ENCODE peak calls at places on chromosome X, in five cellular contexts. One of them, this sample, is unnamed.

GRCh38 chrX:84248226-84248625 is 60.2 kb upstream of the RPS6KA6 start:
- DNase-seq in K562: no peak
- DNase-seq in HepG2: no peak
- DNase-seq in GM12878: no peak
- DNase-seq in H1: no peak
- DNase-seq in this sample: no peak

GRCh38 chrX:129249563-129249962 is 273.7 kb downstream of the SMARCA1 start:
- DNase-seq in K562: no peak
- DNase-seq in HepG2: no peak
- DNase-seq in GM12878: no peak
- DNase-seq in H1: no peak
- DNase-seq in this sample: no peak

GRCh38 chrX:40154229-40154852 is 56.6 kb upstream of the BCOR start:
- DNase-seq in K562: peak; percentile 45
- DNase-seq in HepG2: peak; percentile 82
- DNase-seq in GM12878: no peak
- DNase-seq in H1: peak; percentile 46
- DNase-seq in this sample: peak; percentile 75

GRCh38 chrX:1491851-1492349 is 39.2 kb upstream of the ASMTL start:
- DNase-seq in K562: peak; percentile 78
- DNase-seq in HepG2: peak; percentile 65
- DNase-seq in GM12878: peak; percentile 87
- DNase-seq in H1: peak; percentile 86
- DNase-seq in this sample: peak; percentile 36

GRCh38 chrX:69133561-69134542 is 31.4 kb downstream of the PJA1 start:
- DNase-seq in K562: peak; percentile 53
- DNase-seq in HepG2: peak; percentile 59
- DNase-seq in GM12878: no peak
- DNase-seq in H1: peak; percentile 49
- DNase-seq in this sample: peak; percentile 68

GRCh38 chrX:19563746-19564145 is 48.4 kb upstream of the MAP3K15 start:
- DNase-seq in K562: no peak
- DNase-seq in HepG2: no peak
- DNase-seq in GM12878: no peak
- DNase-seq in H1: no peak
- DNase-seq in this sample: no peak

GRCh38 chrX:122545778-122546177 is 638.3 kb upstream of the GRIA3 start:
- DNase-seq in K562: no peak
- DNase-seq in HepG2: no peak
- DNase-seq in GM12878: no peak
- DNase-seq in H1: no peak
- DNase-seq in this sample: no peak

GRCh38 chrX:105876658-105877057 is 54.3 kb downstream of the NRK start:
- DNase-seq in K562: no peak
- DNase-seq in HepG2: peak; percentile 3
- DNase-seq in GM12878: no peak
- DNase-seq in H1: no peak
- DNase-seq in this sample: no peak

GRCh38 chrX:115533485-115533884 is 27.5 kb upstream of the PLS3 start:
- DNase-seq in K562: no peak
- DNase-seq in HepG2: no peak
- DNase-seq in GM12878: no peak
- DNase-seq in H1: no peak
- DNase-seq in this sample: no peak

GRCh38 chrX:51853251-51853650 is 40.2 kb upstream of the MAGED1 start:
- DNase-seq in K562: no peak
- DNase-seq in HepG2: no peak
- DNase-seq in GM12878: no peak
- DNase-seq in H1: no peak
- DNase-seq in this sample: no peak

DNA sequence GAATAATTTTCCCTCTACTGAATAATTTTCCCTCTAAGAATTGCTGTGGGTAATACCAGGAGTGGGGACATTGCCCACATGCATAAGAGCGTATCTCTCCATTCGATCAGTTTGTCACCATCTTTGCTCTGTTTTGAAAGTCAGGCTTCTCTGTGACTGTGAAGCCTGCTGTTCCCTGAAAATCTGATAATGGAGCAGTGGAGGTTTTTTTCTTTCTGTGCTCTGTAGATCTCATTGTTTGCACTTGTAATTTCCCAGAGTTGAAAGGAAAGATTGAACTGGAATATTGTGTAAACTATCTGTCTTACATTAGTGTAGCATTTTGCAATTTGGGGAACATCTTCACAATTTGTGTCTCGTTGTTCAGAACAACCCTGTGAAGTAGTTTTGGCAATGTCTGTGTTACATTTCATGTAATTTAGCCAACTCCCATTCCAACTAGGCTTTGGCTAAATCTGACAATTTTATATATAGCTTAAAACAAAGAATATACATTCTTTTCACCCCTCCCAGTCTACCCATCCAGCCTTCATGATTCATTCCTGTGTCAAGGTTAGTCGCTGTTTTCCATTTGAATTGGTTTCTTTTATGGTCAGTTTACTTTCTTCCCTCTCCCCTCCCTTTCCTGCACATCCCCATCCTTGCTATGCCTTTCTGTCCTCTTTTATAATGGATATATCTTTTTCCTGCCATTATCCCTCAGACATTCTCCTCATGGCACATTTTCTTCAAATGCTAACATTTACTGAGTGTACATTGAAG is 4.5 kb downstream of the ZXDB start:
- DNase-seq in K562: no peak
- DNase-seq in HepG2: peak; percentile 74
- DNase-seq in GM12878: no peak
- DNase-seq in H1: no peak
- DNase-seq in this sample: peak; percentile 40
- H3K9ac ChIP-seq in K562: no peak overlapping the region
- H3K9ac ChIP-seq in HepG2: peak overlapping the region; percentile 46
- H3K9ac ChIP-seq in GM12878: no peak overlapping the region
- H3K9ac ChIP-seq in H1: no peak overlapping the region
- H3K9ac ChIP-seq in this sample: peak overlapping the region; percentile 7

DNA sequence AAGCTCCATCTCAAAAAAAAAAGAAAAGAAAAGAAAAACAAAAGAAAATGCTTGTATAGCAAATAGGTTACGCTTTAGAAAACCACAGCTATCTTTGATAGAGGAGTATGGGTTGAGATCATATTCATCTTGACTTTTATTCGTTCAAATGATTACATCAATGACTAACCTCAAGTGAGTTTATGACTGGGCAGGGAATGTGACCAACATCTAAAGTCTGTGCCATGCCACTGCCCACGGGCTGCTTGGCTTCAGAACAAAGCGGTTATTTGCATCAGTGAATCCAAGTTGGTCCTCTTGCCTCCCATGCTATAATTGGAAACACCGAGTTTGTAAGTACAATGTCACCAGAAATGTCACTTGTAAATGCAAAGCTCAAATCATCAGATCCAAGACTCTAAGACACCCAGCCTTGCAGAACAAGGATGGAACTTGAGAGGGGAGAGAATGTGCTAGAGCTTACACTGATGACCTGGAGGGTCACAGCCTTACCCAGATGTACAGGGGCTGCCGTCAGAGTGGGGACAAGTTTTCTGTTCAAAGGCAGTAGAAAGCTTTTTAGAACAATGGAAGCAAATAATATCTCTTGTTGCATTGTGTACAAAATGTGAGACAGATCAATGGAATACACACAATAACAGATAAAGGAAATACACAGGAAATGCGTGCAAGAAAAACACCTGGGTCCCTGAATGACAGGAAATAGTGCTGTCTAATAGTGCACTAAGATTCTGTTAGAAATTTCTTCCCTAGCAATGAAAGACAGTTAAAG is 8.4 kb upstream of the OPN1LW start:
- DNase-seq in K562: no peak
- DNase-seq in HepG2: no peak
- DNase-seq in GM12878: no peak
- DNase-seq in H1: no peak
- DNase-seq in this sample: no peak
- TF ChIP-seq TAF1 in K562: no peak
- TF ChIP-seq TAF1 in HepG2: no peak
- TF ChIP-seq TAF1 in GM12878: no peak
- TF ChIP-seq TAF1 in H1: no peak
- TF ChIP-seq TAF1 in this sample: no peak

GRCh38 chrX:137896123-137896522 is 330.2 kb downstream of the ZIC3 start:
- DNase-seq in K562: no peak
- DNase-seq in HepG2: no peak
- DNase-seq in GM12878: no peak
- DNase-seq in H1: no peak
- DNase-seq in this sample: no peak

GRCh38 chrX:137891431-137891830 is 325.5 kb downstream of the ZIC3 start:
- DNase-seq in K562: no peak
- DNase-seq in HepG2: no peak
- DNase-seq in GM12878: no peak
- DNase-seq in H1: no peak
- DNase-seq in this sample: no peak
- H2AFZ ChIP-seq in K562: no peak overlapping the region
- H2AFZ ChIP-seq in HepG2: no peak overlapping the region
- H2AFZ ChIP-seq in GM12878: no peak overlapping the region
- H2AFZ ChIP-seq in H1: no peak overlapping the region
- H2AFZ ChIP-seq in this sample: no peak overlapping the region

GRCh38 chrX:103549920-103550319 is 30.6 kb upstream of the RAB40A start:
- DNase-seq in K562: no peak
- DNase-seq in HepG2: no peak
- DNase-seq in GM12878: no peak
- DNase-seq in H1: no peak
- DNase-seq in this sample: no peak

GRCh38 chrX:103554687-103555417 is 30.5 kb upstream of the TCEAL4 start:
- DNase-seq in K562: peak; percentile 13
- DNase-seq in HepG2: no peak
- DNase-seq in GM12878: no peak
- DNase-seq in H1: peak; percentile 85
- DNase-seq in this sample: peak; percentile 41

GRCh38 chrX:103552236-103552635 is 32.9 kb upstream of the RAB40A start:
- DNase-seq in K562: no peak
- DNase-seq in HepG2: peak; percentile 40
- DNase-seq in GM12878: no peak
- DNase-seq in H1: no peak
- DNase-seq in this sample: no peak

GRCh38 chrX:103550415-103551051 is 31.2 kb upstream of the RAB40A start:
- DNase-seq in K562: no peak
- DNase-seq in HepG2: no peak
- DNase-seq in GM12878: no peak
- DNase-seq in H1: no peak
- DNase-seq in this sample: no peak
- H3K9ac ChIP-seq in K562: no peak overlapping the region
- H3K9ac ChIP-seq in HepG2: no peak overlapping the region
- H3K9ac ChIP-seq in GM12878: no peak overlapping the region
- H3K9ac ChIP-seq in H1: no peak overlapping the region
- H3K9ac ChIP-seq in this sample: no peak overlapping the region

GRCh38 chrX:27380163-27380845 is 82.8 kb downstream of the PPP4R3C start:
- DNase-seq in K562: no peak
- DNase-seq in HepG2: peak; percentile 59
- DNase-seq in GM12878: no peak
- DNase-seq in H1: no peak
- DNase-seq in this sample: no peak
- TF ChIP-seq TAF1 in K562: no peak
- TF ChIP-seq TAF1 in HepG2: no peak
- TF ChIP-seq TAF1 in GM12878: no peak
- TF ChIP-seq TAF1 in H1: no peak
- TF ChIP-seq TAF1 in this sample: no peak

DNA sequence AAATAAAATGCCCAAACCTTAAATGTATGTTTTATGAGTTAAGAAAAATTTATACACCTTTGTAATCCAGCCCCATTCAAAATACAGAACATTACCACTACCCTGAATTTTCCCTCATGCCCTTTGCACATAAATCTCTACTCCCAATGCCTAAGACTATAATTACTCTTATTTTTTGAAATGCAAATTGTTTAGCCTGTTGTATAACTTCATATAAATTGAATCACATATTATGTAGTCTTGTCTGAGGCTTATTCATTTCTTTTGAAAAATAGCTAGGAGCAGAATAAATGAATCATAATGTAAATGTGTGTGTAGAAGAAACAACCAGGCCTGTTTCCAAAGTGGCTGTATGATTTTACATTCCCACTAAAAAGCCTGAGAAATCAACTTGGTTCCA is 319.8 kb downstream of the DCAF12L2 start:
- DNase-seq in K562: no peak
- DNase-seq in HepG2: no peak
- DNase-seq in GM12878: no peak
- DNase-seq in H1: no peak
- DNase-seq in this sample: no peak
- H2AFZ ChIP-seq in K562: no peak overlapping the region
- H2AFZ ChIP-seq in HepG2: no peak overlapping the region
- H2AFZ ChIP-seq in GM12878: no peak overlapping the region
- H2AFZ ChIP-seq in H1: no peak overlapping the region
- H2AFZ ChIP-seq in this sample: no peak overlapping the region

GRCh38 chrX:48466696-48467095 is 3.4 kb downstream of the SLC38A5 start:
- DNase-seq in K562: peak; percentile 50
- DNase-seq in HepG2: no peak
- DNase-seq in GM12878: no peak
- DNase-seq in H1: peak; percentile 68
- DNase-seq in this sample: peak; percentile 41

GRCh38 chrX:48465336-48465933 is 4.6 kb downstream of the SLC38A5 start:
- DNase-seq in K562: no peak
- DNase-seq in HepG2: no peak
- DNase-seq in GM12878: no peak
- DNase-seq in H1: no peak
- DNase-seq in this sample: peak; percentile 39

GRCh38 chrX:48468693-48469691 is 1.1 kb downstream of the SLC38A5 start:
- DNase-seq in K562: peak; percentile 40
- DNase-seq in HepG2: no peak
- DNase-seq in GM12878: no peak
- DNase-seq in H1: peak; percentile 61
- DNase-seq in this sample: no peak

GRCh38 chrX:48468247-48468671 is 1.8 kb downstream of the SLC38A5 start:
- DNase-seq in K562: peak; percentile 77
- DNase-seq in HepG2: no peak
- DNase-seq in GM12878: no peak
- DNase-seq in H1: no peak
- DNase-seq in this sample: no peak

DNA sequence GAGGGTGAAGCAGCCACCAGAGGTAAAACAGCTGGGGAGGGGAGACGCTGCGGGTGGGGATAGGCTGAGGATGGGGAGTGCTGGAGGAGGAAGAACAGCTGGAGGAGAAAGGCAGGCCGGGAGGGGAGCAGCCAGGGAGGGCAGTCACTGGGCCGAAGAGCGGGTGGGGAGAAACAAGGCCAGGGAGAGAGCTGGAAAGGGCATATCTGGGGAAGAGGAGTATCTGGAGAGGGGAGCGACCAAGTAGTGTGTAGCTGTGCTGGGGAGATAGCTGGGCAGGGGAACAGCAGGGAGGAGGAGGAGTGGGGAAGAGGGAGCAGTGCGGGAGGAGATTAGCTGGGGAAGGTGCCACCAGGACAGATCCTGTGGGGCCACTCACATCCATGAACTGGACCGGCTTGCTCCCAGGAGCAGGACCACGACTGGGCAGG is 2.7 kb downstream of the SLC38A5 start:
- DNase-seq in K562: peak; percentile 60
- DNase-seq in HepG2: no peak
- DNase-seq in GM12878: no peak
- DNase-seq in H1: no peak
- DNase-seq in this sample: no peak
- H3K9ac ChIP-seq in K562: peak overlapping the region; percentile 94
- H3K9ac ChIP-seq in HepG2: peak overlapping the region; percentile 73
- H3K9ac ChIP-seq in GM12878: peak overlapping the region; percentile 91
- H3K9ac ChIP-seq in H1: no peak overlapping the region
- H3K9ac ChIP-seq in this sample: no peak overlapping the region

DNA sequence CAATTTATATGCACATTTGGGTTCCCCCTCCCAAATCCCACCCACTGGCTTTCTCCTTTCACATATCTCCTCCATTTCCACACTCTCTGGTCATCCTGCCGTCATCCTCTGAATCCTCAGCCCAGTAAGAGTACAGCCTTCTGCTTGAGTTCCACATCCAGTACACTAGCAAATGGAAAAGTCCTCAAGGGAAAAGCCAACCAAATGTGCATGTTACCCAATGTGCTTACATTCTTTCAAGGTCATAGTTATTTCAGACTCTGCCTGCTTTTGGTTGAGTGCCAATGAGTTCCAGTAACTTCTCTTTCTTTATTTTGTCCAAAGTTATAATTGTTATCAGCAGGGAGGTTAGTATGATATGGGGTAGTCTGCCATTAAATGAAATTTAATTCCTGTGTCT is 78.1 kb downstream of the SRPX start:
- DNase-seq in K562: no peak
- DNase-seq in HepG2: no peak
- DNase-seq in GM12878: no peak
- DNase-seq in H1: no peak
- DNase-seq in this sample: no peak
- TF ChIP-seq TAF1 in K562: no peak
- TF ChIP-seq TAF1 in HepG2: no peak
- TF ChIP-seq TAF1 in GM12878: no peak
- TF ChIP-seq TAF1 in H1: no peak
- TF ChIP-seq TAF1 in this sample: no peak